ENCODE peak calls at places on chromosome 10, in five cellular contexts. J, Y, V, K and U are unnamed samples.

GRCh38 chr10:118669020-118669766 is 73.7 kb upstream of the PRLHR start:
- DNase-seq in J (no peak), Y (no peak), V (no peak), K (no peak), U (no peak)

GRCh38 chr10:130800281-130800680 is 511.2 kb downstream of the TCERG1L start:
- DNase-seq in J (no peak), Y (no peak), V (no peak), K (no peak), U (no peak)

GRCh38 chr10:24465899-24466615 is 257.1 kb downstream of the KIAA1217 start:
- DNase-seq in J (no peak), Y (peak), V (no peak), K (no peak), U (peak)

GRCh38 chr10:43939389-43939938 is 290.8 kb upstream of the ZNF32 start:
- DNase-seq in J (no peak), Y (no peak), V (no peak), K (no peak), U (no peak)

GRCh38 chr10:14700551-14700950 is 74.1 kb downstream of the FAM107B start:
- DNase-seq in J (no peak), Y (no peak), V (no peak), K (no peak), U (no peak)

GRCh38 chr10:87847550-87847949 is 15.8 kb downstream of the KLLN start:
- DNase-seq in J (no peak), Y (no peak), V (no peak), K (no peak), U (no peak)

GRCh38 chr10:75956624-75957023 is 525.2 kb downstream of the LRMDA start:
- DNase-seq in J (no peak), Y (peak), V (no peak), K (no peak), U (no peak)

GRCh38 chr10:63722537-63722936 is 201.3 kb downstream of the REEP3 start:
- DNase-seq in J (no peak), Y (no peak), V (no peak), K (peak), U (peak)

GRCh38 chr10:15585303-15585715 is 134.4 kb downstream of the ITGA8 start:
- DNase-seq in J (peak), Y (peak), V (peak), K (peak), U (peak)

GRCh38 chr10:47344996-47345870 is 2.9 kb upstream of the RBP3 start:
- DNase-seq in J (no peak), Y (no peak), V (no peak), K (no peak), U (no peak)

GRCh38 chr10:77970869-77971803 is 44.6 kb upstream of the DLG5 start:
- DNase-seq in J (peak), Y (peak), V (no peak), K (peak), U (peak)

GRCh38 chr10:85673270-85673669 is 693.3 kb downstream of the GRID1 start:
- DNase-seq in J (no peak), Y (no peak), V (no peak), K (no peak), U (no peak)

GRCh38 chr10:52050429-52051047 is 263.5 kb upstream of the DKK1 start:
- DNase-seq in J (no peak), Y (no peak), V (no peak), K (no peak), U (no peak)

GRCh38 chr10:129525408-129525807 is 58.4 kb downstream of the MGMT start:
- DNase-seq in J (peak), Y (no peak), V (no peak), K (peak), U (no peak)

DNA sequence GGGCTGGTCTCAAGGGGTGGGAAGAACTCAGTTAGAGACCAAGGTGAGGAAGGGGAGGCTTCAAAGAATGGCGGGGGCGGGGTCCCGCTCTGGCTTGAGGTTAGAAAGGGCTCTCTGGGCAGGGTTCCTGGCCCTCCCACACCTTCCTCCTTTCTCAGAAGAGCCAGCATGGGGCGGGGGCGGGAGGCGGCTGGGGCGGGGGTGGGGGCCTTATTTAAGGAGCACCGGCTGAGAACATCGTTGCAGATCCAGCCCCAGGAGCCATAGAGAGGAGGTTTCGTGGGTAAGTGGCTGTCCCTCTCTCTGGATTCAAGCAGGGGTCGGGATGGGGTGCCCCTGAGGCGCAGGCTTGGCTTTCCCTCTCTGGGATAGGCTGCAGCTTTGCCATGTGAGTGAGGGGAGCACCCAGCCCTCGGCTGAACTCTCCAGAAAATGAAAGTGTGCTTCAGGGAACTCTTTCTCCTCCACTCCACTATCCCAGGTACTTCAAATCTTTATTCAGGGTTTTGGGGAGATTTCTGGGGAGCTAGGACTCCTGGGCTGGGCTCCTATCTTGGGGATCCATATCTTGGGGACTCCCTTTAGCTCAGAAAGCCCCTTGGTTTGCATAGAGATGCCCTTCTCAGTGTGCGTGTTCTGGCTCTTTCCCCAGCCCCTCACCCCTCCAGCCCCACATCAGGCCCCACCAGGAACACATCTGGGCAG is 3.3 kb upstream of the CUEDC2 start:
- DNase-seq in J (peak), Y (no peak), V (no peak), K (no peak), U (no peak)
- TF ChIP-seq POLR2A in J (no peak), Y (no peak), V (no peak), K (no peak), U (no peak)

DNA sequence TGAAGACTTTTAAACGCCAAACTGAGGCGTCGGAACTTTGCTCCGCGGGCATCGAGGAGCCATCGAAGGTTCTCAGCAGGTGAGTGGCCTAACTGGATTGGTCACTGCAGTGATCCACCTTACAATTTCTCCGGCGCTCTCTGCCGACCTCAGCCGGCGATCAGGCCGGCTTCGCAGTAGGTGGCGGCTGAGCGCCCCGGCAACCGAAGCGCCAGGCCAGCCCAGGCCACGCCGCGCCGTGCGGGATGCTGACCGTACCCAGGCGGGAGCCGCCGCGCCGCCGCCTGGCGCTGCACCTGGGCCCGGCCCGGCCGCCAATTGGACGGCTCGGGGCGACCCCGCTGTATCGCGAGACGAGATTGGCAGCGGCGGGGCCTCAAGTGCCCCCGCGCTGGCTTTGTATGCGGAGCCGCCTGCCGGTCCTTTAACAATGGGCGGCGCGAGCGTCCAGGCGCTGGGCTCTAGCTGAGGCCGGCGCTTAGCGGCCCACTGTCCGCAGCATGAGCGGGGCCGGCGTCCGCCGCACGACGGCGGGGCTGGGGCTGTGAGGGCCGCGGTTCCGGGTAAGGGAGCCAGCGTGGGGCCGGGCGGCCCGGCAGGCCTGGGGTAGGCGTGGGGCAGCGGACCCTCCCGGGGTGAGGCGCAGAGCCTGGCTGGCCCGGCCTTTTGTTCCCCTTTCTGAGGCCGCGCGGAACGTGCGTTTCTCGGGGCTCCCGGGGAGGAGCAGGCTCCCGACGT is at the start of gene CCNJ:
- DNase-seq in J (peak), Y (peak), V (peak), K (peak), U (peak)
- H3K4me3 ChIP-seq in J (peak), Y (peak), V (peak), K (peak), U (peak)

DNA sequence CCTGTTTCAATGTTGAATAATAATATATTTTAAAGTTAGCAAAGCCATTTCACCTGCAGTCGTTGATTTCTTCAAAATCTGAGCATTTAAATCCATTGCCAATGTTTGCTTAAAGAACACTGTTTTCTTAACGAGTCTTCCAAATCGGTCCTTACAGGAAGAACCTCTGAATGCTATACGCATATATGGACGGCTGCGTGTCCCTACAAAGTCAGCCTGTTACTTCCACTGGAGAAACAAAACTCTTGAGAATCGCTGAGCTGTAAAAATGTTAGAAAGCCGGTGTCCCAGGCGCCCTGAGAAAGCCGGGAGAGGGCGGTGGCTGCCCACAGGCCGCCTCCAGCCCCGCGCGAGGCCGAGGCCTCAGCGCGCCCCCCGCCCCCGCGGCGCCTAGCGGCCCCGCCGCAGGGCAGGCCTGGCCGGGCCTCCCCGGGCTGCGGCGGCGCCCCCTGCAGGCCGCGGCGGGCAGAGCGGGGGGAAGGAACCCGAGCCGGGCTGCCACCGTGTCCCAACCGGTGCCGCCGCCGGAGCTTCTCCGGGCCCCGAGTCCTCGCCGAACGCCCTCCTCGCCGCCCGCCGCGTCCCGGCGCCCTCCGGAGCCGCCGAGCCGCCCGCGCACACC is at the start of gene FHIP2A:
- DNase-seq in J (peak), Y (peak), V (peak), K (peak), U (peak)
- TF ChIP-seq POLR2A in J (peak), Y (peak), V (peak), K (peak), U (no peak)

DNA sequence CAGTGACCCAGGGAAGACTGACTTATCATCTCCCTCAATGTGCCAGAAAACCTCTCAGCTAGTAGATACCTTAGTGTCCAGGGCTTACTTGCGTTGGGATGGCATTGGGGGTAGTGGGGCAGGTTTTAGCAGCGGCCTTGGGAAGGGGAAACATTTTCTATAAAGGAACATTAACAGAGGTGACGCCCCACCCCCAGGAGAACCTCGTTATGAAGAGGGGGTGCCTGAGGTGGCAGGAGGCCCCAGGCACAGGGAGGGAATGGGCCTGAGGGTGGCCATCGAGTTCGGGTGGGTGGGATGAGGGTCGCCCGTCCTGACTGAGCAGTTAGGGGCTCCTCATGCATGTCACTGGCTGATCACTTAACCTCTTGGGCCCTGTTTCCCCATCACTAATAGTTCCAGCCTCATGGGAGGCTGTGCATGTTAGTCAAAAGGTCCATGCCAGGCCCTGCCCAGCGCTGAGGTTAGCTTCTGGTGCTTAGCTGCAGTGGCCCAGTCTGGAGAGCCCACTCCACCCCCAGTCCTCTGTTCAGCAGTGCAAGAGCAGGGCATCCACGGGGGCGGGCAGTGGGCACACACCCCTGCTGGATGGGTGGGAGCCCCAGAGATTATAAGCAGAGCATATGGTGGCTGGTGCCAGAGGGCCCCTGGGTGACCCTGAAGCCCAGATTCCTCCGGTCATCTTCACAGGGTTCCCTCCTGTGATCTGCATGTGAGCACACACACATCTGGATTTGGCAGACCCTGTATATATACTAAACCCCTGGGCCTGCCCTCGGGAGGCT is 27.0 kb downstream of the UNC5B start:
- DNase-seq in J (no peak), Y (no peak), V (peak), K (no peak), U (no peak)
- H3K4me3 ChIP-seq in J (no peak), Y (no peak), V (no peak), K (no peak), U (no peak)

GRCh38 chr10:71684356-71685173 is 35.0 kb downstream of the C10orf105 start:
- DNase-seq in J (no peak), Y (peak), V (no peak), K (no peak), U (no peak)
- TF ChIP-seq POLR2A in J (no peak), Y (no peak), V (no peak), K (no peak), U (no peak)

GRCh38 chr10:72037266-72037665 is 51.1 kb downstream of the SPOCK2 start:
- DNase-seq in J (no peak), Y (no peak), V (no peak), K (no peak), U (no peak)

GRCh38 chr10:72037811-72038210 is 50.5 kb downstream of the SPOCK2 start:
- DNase-seq in J (no peak), Y (no peak), V (no peak), K (no peak), U (no peak)

GRCh38 chr10:72039377-72039776 is 49.0 kb downstream of the SPOCK2 start:
- DNase-seq in J (no peak), Y (no peak), V (no peak), K (no peak), U (no peak)

GRCh38 chr10:72041491-72041890 is 46.9 kb downstream of the SPOCK2 start:
- DNase-seq in J (no peak), Y (no peak), V (no peak), K (no peak), U (no peak)

DNA sequence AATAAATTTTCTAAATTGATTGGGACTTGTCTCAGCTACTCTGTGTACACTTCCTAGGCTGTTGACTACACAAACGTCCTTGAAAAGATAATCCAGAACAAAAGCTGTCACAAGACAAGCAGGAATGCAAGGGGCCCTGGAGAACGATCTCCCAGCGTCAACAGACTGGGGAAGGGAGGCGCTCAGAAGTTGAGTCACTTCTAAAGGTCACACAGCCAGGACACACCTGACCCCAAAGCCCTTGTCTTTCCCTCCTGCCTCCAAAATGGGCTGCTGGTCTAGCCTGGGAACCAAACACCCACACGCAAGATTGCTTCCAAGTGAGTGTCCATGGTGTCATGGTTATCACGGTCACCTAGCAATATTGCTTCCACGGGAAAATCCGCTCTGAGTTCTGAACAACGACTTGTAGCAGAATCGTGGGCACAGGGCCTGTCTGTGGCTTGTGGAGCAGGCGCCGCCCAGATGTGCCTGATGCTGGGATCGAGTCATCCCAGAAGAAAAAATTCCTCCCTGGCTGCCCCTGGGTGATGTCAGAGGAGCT is 49.8 kb downstream of the SPOCK2 start:
- DNase-seq in J (peak), Y (no peak), V (no peak), K (no peak), U (no peak)
- H3K4me3 ChIP-seq in J (no peak), Y (no peak), V (no peak), K (no peak), U (no peak)

DNA sequence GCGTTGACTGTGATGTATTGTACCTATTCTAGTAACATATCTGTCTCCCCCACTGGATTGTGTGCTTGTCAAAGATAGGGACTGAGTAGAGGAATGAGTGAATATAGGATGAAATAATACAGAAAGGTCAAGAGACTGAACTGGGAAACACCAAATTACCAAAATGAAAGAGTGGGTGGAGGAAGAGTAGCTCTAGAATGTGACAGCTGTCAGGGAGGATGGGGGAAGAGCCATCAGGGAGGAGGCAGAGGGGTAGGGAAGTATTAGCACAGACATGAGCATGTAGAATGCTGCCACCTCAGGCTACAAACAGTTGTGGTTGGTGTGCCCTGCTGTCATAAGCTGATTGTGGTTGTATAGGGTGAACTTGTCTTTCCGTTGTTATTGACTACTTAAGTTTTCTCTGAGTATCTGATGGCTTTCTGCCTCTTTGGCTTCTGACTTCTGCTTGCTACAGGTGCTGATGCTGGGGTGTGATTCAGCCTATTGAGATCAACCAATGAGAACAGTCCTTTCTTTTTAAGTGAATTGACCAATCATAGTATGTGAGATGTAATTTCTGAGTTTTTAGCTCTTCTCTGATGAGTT is 5.6 kb downstream of the CCSER2 start:
- DNase-seq in J (no peak), Y (no peak), V (no peak), K (no peak), U (no peak)
- TF ChIP-seq POLR2A in J (no peak), Y (no peak), V (no peak), K (no peak), U (no peak)